ENCODE peak calls at places on chromosomes 3 and 15, in six cellular contexts. A is sigmoid colon, I is omental fat pad, Z is type B pancreatic cell, J is ovary, E is stomach. Q is an unnamed sample.

GRCh38 chr3:184171562-184171961 is 3.1 kb upstream of the AP2M1 start:
- DNase-seq in A (no peak), I (no peak), Z (no peak), J (no peak), E (no peak), Q (no peak)

GRCh38 chr3:52065264-52065756 is 8.9 kb upstream of the DUSP7 start:
- DNase-seq in A (no peak), I (no peak), Z (no peak), J (no peak), E (peak), Q (no peak)

GRCh38 chr15:71752604-71753289 is 57.6 kb upstream of the NR2E3 start:
- DNase-seq in A (no peak), I (no peak), Z (no peak), J (no peak), E (no peak), Q (peak)

GRCh38 chr15:69713726-69714559 is 261.3 kb downstream of the RPLP1 start:
- DNase-seq in A (no peak), I (no peak), Z (no peak), J (no peak), E (no peak), Q (no peak)

GRCh38 chr15:59002418-59002859 is 15.0 kb downstream of the RNF111 start:
- DNase-seq in A (no peak), I (no peak), Z (no peak), J (no peak), E (no peak), Q (no peak)

GRCh38 chr3:131728898-131729297 is 226.1 kb upstream of the MRPL3 start:
- DNase-seq in A (no peak), I (no peak), Z (no peak), J (no peak), E (no peak), Q (no peak)

GRCh38 chr15:47332481-47332880 is 384.8 kb upstream of the SEMA6D start:
- DNase-seq in A (no peak), I (no peak), Z (no peak), J (no peak), E (no peak), Q (no peak)

GRCh38 chr3:49383387-49383786 is 25.2 kb upstream of the GPX1 start:
- DNase-seq in A (no peak), I (no peak), Z (no peak), J (no peak), E (no peak), Q (no peak)

GRCh38 chr3:136350557-136350956 is 100.4 kb downstream of the PCCB start:
- DNase-seq in A (no peak), I (no peak), Z (no peak), J (no peak), E (no peak), Q (no peak)

GRCh38 chr3:136350132-136350531 is 100.0 kb downstream of the PCCB start:
- DNase-seq in A (peak), I (peak), Z (no peak), J (peak), E (no peak), Q (no peak)

GRCh38 chr3:136351905-136352304 is 101.8 kb downstream of the PCCB start:
- DNase-seq in A (no peak), I (no peak), Z (no peak), J (no peak), E (no peak), Q (no peak)

GRCh38 chr3:136351351-136351750 is 101.2 kb downstream of the PCCB start:
- DNase-seq in A (no peak), I (no peak), Z (no peak), J (no peak), E (no peak), Q (no peak)

DNA sequence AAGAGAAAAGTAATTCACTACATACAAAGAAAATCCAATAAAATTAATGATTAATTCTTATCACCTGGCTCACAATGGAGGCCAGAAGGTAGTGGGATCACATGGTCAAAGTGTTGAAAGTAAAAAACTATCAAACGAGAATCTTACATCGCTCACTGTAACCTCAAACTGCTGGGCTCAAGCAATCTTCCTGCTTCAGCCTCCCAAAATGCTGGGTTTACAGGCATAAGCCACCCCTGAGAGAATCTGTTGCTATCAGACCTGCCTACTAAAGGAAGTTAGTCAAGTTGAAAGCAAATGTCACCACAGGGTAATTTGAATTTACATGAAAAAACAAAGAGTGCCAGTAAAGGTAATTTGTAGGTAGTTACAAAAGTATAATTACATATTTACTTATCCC is 103.3 kb downstream of the PCCB start:
- DNase-seq in A (no peak), I (no peak), Z (no peak), J (no peak), E (no peak), Q (no peak)
- TF ChIP-seq CTCF in A (no peak), I (no peak), Z (no peak), J (no peak), E (no peak), Q (no peak)

GRCh38 chr3:121883507-121883906 is 10.7 kb upstream of the SLC15A2 start:
- DNase-seq in A (no peak), I (no peak), Z (no peak), J (no peak), E (no peak), Q (no peak)
- TF ChIP-seq CTCF in A (no peak), I (no peak), Z (peak), J (no peak), E (no peak), Q (no peak)

DNA sequence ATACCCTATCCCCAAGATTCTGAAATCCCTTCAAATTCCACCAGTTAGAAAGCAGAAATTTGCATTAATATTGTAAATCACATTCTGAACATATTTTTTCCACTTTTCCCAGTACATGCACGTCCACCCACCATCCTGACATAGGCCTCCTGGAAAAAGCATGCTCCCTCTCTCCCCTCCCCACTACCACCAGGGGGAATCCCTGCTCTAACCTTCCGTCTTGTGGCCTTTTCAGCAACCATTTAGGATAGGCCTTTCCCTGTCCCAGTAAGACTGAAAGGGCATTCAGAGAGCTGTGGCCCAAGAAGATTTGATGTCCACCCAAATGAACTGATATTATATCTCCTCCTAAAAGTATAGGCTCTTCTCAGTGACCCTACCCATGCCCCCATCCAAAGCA is 182.1 kb downstream of the ARRDC4 start:
- DNase-seq in A (no peak), I (no peak), Z (no peak), J (no peak), E (no peak), Q (no peak)
- TF ChIP-seq CTCF in A (no peak), I (no peak), Z (peak), J (no peak), E (no peak), Q (no peak)

GRCh38 chr3:110248666-110249065 is 823.0 kb upstream of the NECTIN3 start:
- DNase-seq in A (no peak), I (no peak), Z (no peak), J (no peak), E (no peak), Q (no peak)
- TF ChIP-seq CTCF in A (no peak), I (no peak), Z (no peak), J (no peak), E (no peak), Q (no peak)

GRCh38 chr3:100953103-100953502 is 40.1 kb downstream of the ABI3BP start:
- DNase-seq in A (no peak), I (no peak), Z (no peak), J (no peak), E (no peak), Q (no peak)
- TF ChIP-seq CTCF in A (no peak), I (no peak), Z (peak), J (no peak), E (no peak), Q (no peak)

Q was measured in psoas muscle.